ENCODE peak calls at places on chromosomes 16 and 17, in seven cellular contexts. One of them, this sample, is unnamed.

GRCh38 chr17:77142689-77143088 is 1.9 kb downstream of the SEC14L1 start:
- DNase-seq in A549: no peak
- DNase-seq in tibial nerve: no peak
- DNase-seq in esophagus squamous epithelium: no peak
- DNase-seq in endothelial cell of umbilical vein: no peak
- DNase-seq in esophagus muscularis mucosa: no peak
- DNase-seq in suprapubic skin: no peak
- DNase-seq in this sample: no peak

GRCh38 chr17:17694229-17695081 is 13.2 kb downstream of the RAI1 start:
- DNase-seq in esophagus muscularis mucosa: no peak
- DNase-seq in endothelial cell of umbilical vein: peak; percentile 83
- DNase-seq in A549: peak; percentile 82
- DNase-seq in tibial nerve: peak; percentile 63
- DNase-seq in esophagus squamous epithelium: no peak
- DNase-seq in suprapubic skin: no peak
- DNase-seq in this sample: peak; percentile 82

GRCh38 chr16:68382296-68382718 is 66.0 kb downstream of the SMPD3 start:
- DNase-seq in esophagus muscularis mucosa: no peak
- DNase-seq in tibial nerve: no peak
- DNase-seq in esophagus squamous epithelium: no peak
- DNase-seq in A549: peak; percentile 47
- DNase-seq in suprapubic skin: no peak
- DNase-seq in endothelial cell of umbilical vein: no peak
- DNase-seq in this sample: no peak

GRCh38 chr17:28047806-28048205 is 5.3 kb downstream of the NLK start:
- DNase-seq in endothelial cell of umbilical vein: no peak
- DNase-seq in suprapubic skin: no peak
- DNase-seq in esophagus muscularis mucosa: no peak
- DNase-seq in A549: no peak
- DNase-seq in esophagus squamous epithelium: no peak
- DNase-seq in tibial nerve: no peak
- DNase-seq in this sample: no peak

GRCh38 chr16:73232555-73233422 is 184.9 kb upstream of the ZFHX3 start:
- DNase-seq in endothelial cell of umbilical vein: no peak
- DNase-seq in tibial nerve: no peak
- DNase-seq in A549: peak; percentile 56
- DNase-seq in suprapubic skin: no peak
- DNase-seq in esophagus squamous epithelium: no peak
- DNase-seq in esophagus muscularis mucosa: no peak
- DNase-seq in this sample: peak; percentile 82

GRCh38 chr17:58660621-58661020 is 31.2 kb downstream of the TEX14 start:
- DNase-seq in esophagus squamous epithelium: no peak
- DNase-seq in tibial nerve: no peak
- DNase-seq in suprapubic skin: no peak
- DNase-seq in esophagus muscularis mucosa: no peak
- DNase-seq in A549: no peak
- DNase-seq in endothelial cell of umbilical vein: no peak
- DNase-seq in this sample: no peak

GRCh38 chr17:1553354-1554266 is 9.0 kb downstream of the PITPNA start:
- DNase-seq in esophagus squamous epithelium: no peak
- DNase-seq in suprapubic skin: no peak
- DNase-seq in A549: no peak
- DNase-seq in endothelial cell of umbilical vein: peak; percentile 39
- DNase-seq in tibial nerve: no peak
- DNase-seq in esophagus muscularis mucosa: no peak
- DNase-seq in this sample: no peak

GRCh38 chr16:68216240-68216639 is 19.7 kb downstream of the ESRP2 start:
- DNase-seq in tibial nerve: no peak
- DNase-seq in endothelial cell of umbilical vein: peak; percentile 44
- DNase-seq in esophagus squamous epithelium: no peak
- DNase-seq in esophagus muscularis mucosa: no peak
- DNase-seq in suprapubic skin: no peak
- DNase-seq in A549: no peak
- DNase-seq in this sample: no peak

GRCh38 chr16:13471036-13471435 is 448.9 kb upstream of the ERCC4 start:
- DNase-seq in tibial nerve: no peak
- DNase-seq in esophagus muscularis mucosa: no peak
- DNase-seq in esophagus squamous epithelium: no peak
- DNase-seq in suprapubic skin: no peak
- DNase-seq in endothelial cell of umbilical vein: no peak
- DNase-seq in A549: no peak
- DNase-seq in this sample: no peak

GRCh38 chr17:62666061-62666800 is 38.8 kb downstream of the MRC2 start:
- DNase-seq in tibial nerve: no peak
- DNase-seq in esophagus squamous epithelium: no peak
- DNase-seq in endothelial cell of umbilical vein: no peak
- DNase-seq in A549: no peak
- DNase-seq in suprapubic skin: no peak
- DNase-seq in esophagus muscularis mucosa: no peak
- DNase-seq in this sample: no peak

GRCh38 chr17:62665599-62665998 is 38.1 kb downstream of the MRC2 start:
- DNase-seq in esophagus squamous epithelium: no peak
- DNase-seq in A549: no peak
- DNase-seq in tibial nerve: no peak
- DNase-seq in esophagus muscularis mucosa: no peak
- DNase-seq in suprapubic skin: no peak
- DNase-seq in endothelial cell of umbilical vein: no peak
- DNase-seq in this sample: no peak

GRCh38 chr17:62662855-62663254 is 35.4 kb downstream of the MRC2 start:
- DNase-seq in esophagus muscularis mucosa: no peak
- DNase-seq in tibial nerve: no peak
- DNase-seq in esophagus squamous epithelium: no peak
- DNase-seq in endothelial cell of umbilical vein: no peak
- DNase-seq in A549: no peak
- DNase-seq in suprapubic skin: no peak
- DNase-seq in this sample: no peak

GRCh38 chr17:62663304-62663703 is 35.8 kb downstream of the MRC2 start:
- DNase-seq in esophagus muscularis mucosa: no peak
- DNase-seq in endothelial cell of umbilical vein: no peak
- DNase-seq in suprapubic skin: no peak
- DNase-seq in esophagus squamous epithelium: no peak
- DNase-seq in tibial nerve: no peak
- DNase-seq in A549: no peak
- DNase-seq in this sample: no peak

DNA sequence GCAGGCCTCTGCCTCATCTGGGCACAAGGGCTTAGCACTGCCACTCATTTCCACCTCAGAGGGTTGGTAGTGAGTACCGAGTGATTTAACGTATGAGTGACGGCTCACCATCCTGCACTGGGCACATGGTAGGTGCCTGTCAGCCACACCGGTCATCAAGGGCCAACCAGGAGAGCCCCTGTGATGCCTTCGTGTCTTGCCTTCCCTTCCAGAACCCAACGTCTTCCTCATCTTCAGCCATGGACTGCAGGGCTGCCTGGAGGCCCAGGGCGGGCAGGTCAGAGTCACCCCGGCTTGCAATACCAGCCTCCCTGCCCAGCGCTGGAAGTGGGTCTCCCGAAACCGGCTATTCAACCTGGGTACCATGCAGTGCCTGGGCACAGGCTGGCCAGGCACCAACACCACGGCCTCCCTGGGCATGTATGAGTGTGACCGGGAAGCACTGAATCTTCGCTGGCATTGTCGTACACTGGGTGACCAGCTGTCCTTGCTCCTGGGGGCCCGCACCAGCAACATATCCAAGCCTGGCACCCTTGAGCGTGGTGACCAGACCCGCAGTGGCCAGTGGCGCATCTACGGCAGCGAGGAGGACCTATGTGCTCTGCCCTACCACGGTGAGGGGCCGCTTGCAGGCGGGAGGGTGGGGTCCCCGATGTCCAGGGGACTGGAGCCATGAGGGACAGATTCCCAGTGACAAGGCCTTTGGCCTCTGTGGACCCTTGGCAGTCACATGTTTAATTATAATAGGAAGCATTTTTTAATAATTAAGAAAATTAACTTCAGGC is 37.1 kb downstream of the MRC2 start:
- DNase-seq in endothelial cell of umbilical vein: no peak
- DNase-seq in A549: no peak
- DNase-seq in esophagus squamous epithelium: no peak
- DNase-seq in suprapubic skin: no peak
- DNase-seq in tibial nerve: no peak
- DNase-seq in esophagus muscularis mucosa: no peak
- DNase-seq in this sample: no peak
- H3K4me3 ChIP-seq in endothelial cell of umbilical vein: no peak overlapping the region
- H3K4me3 ChIP-seq in A549: no peak overlapping the region
- H3K4me3 ChIP-seq in esophagus squamous epithelium: no peak overlapping the region
- H3K4me3 ChIP-seq in suprapubic skin: no peak overlapping the region
- H3K4me3 ChIP-seq in tibial nerve: no peak overlapping the region
- H3K4me3 ChIP-seq in esophagus muscularis mucosa: no peak overlapping the region
- H3K4me3 ChIP-seq in this sample: no peak overlapping the region

GRCh38 chr16:2365895-2366294 is 25.4 kb upstream of the ABCA3 start:
- DNase-seq in esophagus muscularis mucosa: no peak
- DNase-seq in A549: no peak
- DNase-seq in tibial nerve: no peak
- DNase-seq in endothelial cell of umbilical vein: peak; percentile 40
- DNase-seq in suprapubic skin: no peak
- DNase-seq in esophagus squamous epithelium: no peak
- DNase-seq in this sample: no peak

GRCh38 chr16:2362218-2362617 is 21.7 kb upstream of the ABCA3 start:
- DNase-seq in A549: no peak
- DNase-seq in esophagus squamous epithelium: no peak
- DNase-seq in esophagus muscularis mucosa: no peak
- DNase-seq in suprapubic skin: no peak
- DNase-seq in endothelial cell of umbilical vein: no peak
- DNase-seq in tibial nerve: no peak
- DNase-seq in this sample: no peak

GRCh38 chr16:2364638-2365210 is 24.2 kb upstream of the ABCA3 start:
- DNase-seq in esophagus muscularis mucosa: no peak
- DNase-seq in endothelial cell of umbilical vein: peak; percentile 31
- DNase-seq in A549: no peak
- DNase-seq in esophagus squamous epithelium: no peak
- DNase-seq in suprapubic skin: no peak
- DNase-seq in tibial nerve: no peak
- DNase-seq in this sample: no peak

GRCh38 chr16:2366660-2367309 is 26.3 kb upstream of the ABCA3 start:
- DNase-seq in esophagus squamous epithelium: no peak
- DNase-seq in esophagus muscularis mucosa: no peak
- DNase-seq in tibial nerve: no peak
- DNase-seq in endothelial cell of umbilical vein: no peak
- DNase-seq in suprapubic skin: no peak
- DNase-seq in A549: no peak
- DNase-seq in this sample: no peak

DNA sequence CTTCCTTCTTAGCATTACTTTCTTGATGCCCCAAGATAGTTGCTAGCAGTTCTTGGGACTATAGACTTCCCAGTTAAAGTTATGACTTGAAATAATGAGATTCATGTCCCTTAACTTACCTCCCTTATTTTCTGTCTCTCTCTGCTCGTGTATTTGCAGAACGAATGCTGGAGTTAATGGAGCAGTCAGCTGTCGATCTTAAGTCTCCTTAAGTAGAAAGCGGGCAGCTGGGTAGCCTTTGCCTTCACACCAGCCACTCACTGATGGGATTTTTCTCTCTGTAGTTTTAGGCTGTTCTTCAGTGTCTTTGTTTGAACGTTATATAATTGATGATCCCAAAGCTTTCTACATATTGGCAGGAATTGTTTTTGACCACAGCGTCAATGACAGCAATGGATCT is 24.9 kb upstream of the ABCA3 start:
- DNase-seq in suprapubic skin: no peak
- DNase-seq in tibial nerve: no peak
- DNase-seq in esophagus squamous epithelium: no peak
- DNase-seq in endothelial cell of umbilical vein: no peak
- DNase-seq in A549: no peak
- DNase-seq in esophagus muscularis mucosa: no peak
- DNase-seq in this sample: no peak
- H3K27ac ChIP-seq in suprapubic skin: no peak overlapping the region
- H3K27ac ChIP-seq in tibial nerve: no peak overlapping the region
- H3K27ac ChIP-seq in esophagus squamous epithelium: no peak overlapping the region
- H3K27ac ChIP-seq in endothelial cell of umbilical vein: no peak overlapping the region
- H3K27ac ChIP-seq in A549: no peak overlapping the region
- H3K27ac ChIP-seq in esophagus muscularis mucosa: no peak overlapping the region
- H3K27ac ChIP-seq in this sample: no peak overlapping the region

DNA sequence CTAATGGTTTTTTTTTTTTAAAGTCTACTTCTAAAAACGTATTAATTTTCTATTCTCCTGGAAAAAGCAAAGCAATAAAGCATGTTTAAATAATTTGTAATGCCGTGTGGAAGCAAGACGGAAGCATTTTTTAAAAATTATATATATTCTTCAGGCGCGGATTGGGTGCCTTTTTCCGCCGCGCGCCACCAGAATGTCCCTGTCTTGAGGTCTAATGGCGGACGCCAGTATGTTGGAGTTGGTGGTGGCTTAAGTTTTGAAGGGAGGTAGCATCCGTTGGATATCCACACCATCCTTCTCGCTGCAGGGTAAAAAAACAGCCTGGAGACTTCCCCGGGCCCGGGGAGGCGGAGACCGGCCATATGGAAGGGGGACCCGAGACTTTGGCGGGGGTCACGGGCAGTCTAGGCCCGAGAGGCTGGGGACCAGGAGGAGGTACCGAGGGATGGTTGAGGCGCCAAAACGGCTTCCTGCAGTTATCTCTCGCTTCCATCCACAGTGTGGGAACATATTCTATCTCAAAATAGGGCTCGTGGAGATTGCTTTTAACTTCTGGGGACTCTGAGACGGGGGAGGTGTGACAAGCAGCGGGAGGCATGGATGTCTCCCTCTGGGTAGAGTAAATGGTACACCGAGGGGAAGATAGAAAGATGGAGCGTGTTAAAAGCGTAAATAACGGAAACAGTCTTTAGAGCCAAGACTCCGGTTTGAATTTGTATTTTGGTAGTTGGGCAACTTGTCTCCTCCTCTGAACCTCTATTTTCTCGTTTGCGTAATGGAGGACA is at the start of gene SF3B3:
- DNase-seq in tibial nerve: peak; percentile 73
- DNase-seq in esophagus muscularis mucosa: peak; percentile 94
- DNase-seq in endothelial cell of umbilical vein: peak; percentile 84
- DNase-seq in suprapubic skin: peak; percentile 83
- DNase-seq in esophagus squamous epithelium: peak; percentile 34
- DNase-seq in A549: peak; percentile 60
- DNase-seq in this sample: peak; percentile 64
- TF ChIP-seq POLR2A in tibial nerve: peak; percentile 41
- TF ChIP-seq POLR2A in esophagus muscularis mucosa: peak; percentile 18
- TF ChIP-seq POLR2A in endothelial cell of umbilical vein: peak; percentile 82
- TF ChIP-seq POLR2A in suprapubic skin: peak; percentile 76
- TF ChIP-seq POLR2A in esophagus squamous epithelium: peak; percentile 51
- TF ChIP-seq POLR2A in A549: peak; percentile 50
- TF ChIP-seq POLR2A in this sample: no peak

GRCh38 chr17:8151641-8152111 is 528 bp downstream of the PER1 start:
- DNase-seq in A549: no peak
- DNase-seq in esophagus squamous epithelium: no peak
- DNase-seq in endothelial cell of umbilical vein: peak; percentile 62
- DNase-seq in tibial nerve: peak; percentile 88
- DNase-seq in suprapubic skin: peak; percentile 97
- DNase-seq in esophagus muscularis mucosa: peak; percentile 98
- DNase-seq in this sample: peak; percentile 96

GRCh38 chr17:8149419-8150193 is 2.6 kb downstream of the PER1 start:
- DNase-seq in tibial nerve: peak; percentile 16
- DNase-seq in A549: no peak
- DNase-seq in suprapubic skin: no peak
- DNase-seq in esophagus squamous epithelium: no peak
- DNase-seq in esophagus muscularis mucosa: no peak
- DNase-seq in endothelial cell of umbilical vein: no peak
- DNase-seq in this sample: peak; percentile 27

GRCh38 chr17:8151120-8151640 is 1.0 kb downstream of the PER1 start:
- DNase-seq in A549: no peak
- DNase-seq in tibial nerve: peak; percentile 79
- DNase-seq in esophagus squamous epithelium: peak; percentile 47
- DNase-seq in endothelial cell of umbilical vein: peak; percentile 92
- DNase-seq in esophagus muscularis mucosa: peak; percentile 96
- DNase-seq in suprapubic skin: peak; percentile 93
- DNase-seq in this sample: peak; percentile 94

GRCh38 chr17:8152112-8152775 is at the start of gene PER1:
- DNase-seq in esophagus squamous epithelium: peak; percentile 68
- DNase-seq in suprapubic skin: peak; percentile 99
- DNase-seq in esophagus muscularis mucosa: peak; percentile 99
- DNase-seq in tibial nerve: peak; percentile 97
- DNase-seq in endothelial cell of umbilical vein: peak; percentile 92
- DNase-seq in A549: peak; percentile 98
- DNase-seq in this sample: peak; percentile 98

GRCh38 chr17:8150194-8151119 is 1.7 kb downstream of the PER1 start:
- DNase-seq in endothelial cell of umbilical vein: no peak
- DNase-seq in esophagus muscularis mucosa: no peak
- DNase-seq in A549: no peak
- DNase-seq in esophagus squamous epithelium: no peak
- DNase-seq in tibial nerve: peak; percentile 14
- DNase-seq in suprapubic skin: no peak
- DNase-seq in this sample: peak; percentile 34
- H3K4me3 ChIP-seq in endothelial cell of umbilical vein: no peak overlapping the region
- H3K4me3 ChIP-seq in esophagus muscularis mucosa: peak overlapping the region; percentile 93
- H3K4me3 ChIP-seq in A549: no peak overlapping the region
- H3K4me3 ChIP-seq in esophagus squamous epithelium: peak overlapping the region; percentile 81
- H3K4me3 ChIP-seq in tibial nerve: peak overlapping the region; percentile 81
- H3K4me3 ChIP-seq in suprapubic skin: peak overlapping the region; percentile 98
- H3K4me3 ChIP-seq in this sample: peak overlapping the region; percentile 72